ENCODE peak calls at places on chromosomes 13 and 19, in ten cellular contexts. One of them, this sample, is unnamed. For H3K4me1 and H3K27me3, the result is how much of the 10 kb centered on the place peaks cover.

GRCh38 chr13:66887088-66887487 is 343.0 kb downstream of the PCDH9 start:
- DNase-seq in thoracic aorta: no peak
- DNase-seq in effector memory CD4-positive, alpha-beta T cell: no peak
- DNase-seq in astrocyte: peak
- DNase-seq in HAP-1: no peak
- DNase-seq in aorta: no peak
- DNase-seq in BE2C: peak
- DNase-seq in heart left ventricle: no peak
- DNase-seq in thyroid gland: no peak
- DNase-seq in CD8-positive, alpha-beta memory T cell: no peak
- DNase-seq in this sample: no peak

GRCh38 chr13:89571676-89572075 is 1775.8 kb upstream of the MIR17HG start:
- DNase-seq in aorta: no peak
- DNase-seq in heart left ventricle: no peak
- DNase-seq in astrocyte: no peak
- DNase-seq in effector memory CD4-positive, alpha-beta T cell: no peak
- DNase-seq in BE2C: no peak
- DNase-seq in thyroid gland: no peak
- DNase-seq in thoracic aorta: no peak
- DNase-seq in HAP-1: no peak
- DNase-seq in CD8-positive, alpha-beta memory T cell: no peak
- DNase-seq in this sample: no peak

GRCh38 chr13:110521946-110522345 is 39.6 kb downstream of the RAB20 start:
- DNase-seq in aorta: no peak
- DNase-seq in CD8-positive, alpha-beta memory T cell: no peak
- DNase-seq in heart left ventricle: no peak
- DNase-seq in BE2C: no peak
- DNase-seq in thyroid gland: no peak
- DNase-seq in thoracic aorta: no peak
- DNase-seq in effector memory CD4-positive, alpha-beta T cell: no peak
- DNase-seq in astrocyte: no peak
- DNase-seq in HAP-1: no peak
- DNase-seq in this sample: no peak

GRCh38 chr19:47697863-47698609 is 15.2 kb upstream of the EHD2 start:
- DNase-seq in effector memory CD4-positive, alpha-beta T cell: peak
- DNase-seq in CD8-positive, alpha-beta memory T cell: peak
- DNase-seq in BE2C: peak
- DNase-seq in thyroid gland: peak
- DNase-seq in heart left ventricle: peak
- DNase-seq in HAP-1: peak
- DNase-seq in astrocyte: peak
- DNase-seq in thoracic aorta: no peak
- DNase-seq in aorta: peak
- DNase-seq in this sample: peak

GRCh38 chr13:76222511-76222910 is 586.4 kb downstream of the LMO7 start:
- DNase-seq in CD8-positive, alpha-beta memory T cell: no peak
- DNase-seq in thyroid gland: no peak
- DNase-seq in thoracic aorta: no peak
- DNase-seq in astrocyte: peak
- DNase-seq in BE2C: no peak
- DNase-seq in effector memory CD4-positive, alpha-beta T cell: no peak
- DNase-seq in heart left ventricle: no peak
- DNase-seq in aorta: no peak
- DNase-seq in HAP-1: no peak
- DNase-seq in this sample: no peak

GRCh38 chr19:51793994-51794393 is 963 bp upstream of the FPR3 start:
- DNase-seq in thyroid gland: no peak
- DNase-seq in BE2C: no peak
- DNase-seq in aorta: no peak
- DNase-seq in heart left ventricle: no peak
- DNase-seq in HAP-1: no peak
- DNase-seq in effector memory CD4-positive, alpha-beta T cell: no peak
- DNase-seq in astrocyte: no peak
- DNase-seq in CD8-positive, alpha-beta memory T cell: no peak
- DNase-seq in thoracic aorta: no peak
- DNase-seq in this sample: no peak

GRCh38 chr13:29434217-29434940 is 161.1 kb downstream of the SLC7A1 start:
- DNase-seq in BE2C: peak
- DNase-seq in heart left ventricle: no peak
- DNase-seq in thoracic aorta: no peak
- DNase-seq in HAP-1: no peak
- DNase-seq in astrocyte: no peak
- DNase-seq in aorta: no peak
- DNase-seq in thyroid gland: peak
- DNase-seq in CD8-positive, alpha-beta memory T cell: no peak
- DNase-seq in effector memory CD4-positive, alpha-beta T cell: no peak
- DNase-seq in this sample: no peak

GRCh38 chr13:25455146-25455545 is 83.4 kb downstream of the ATP8A2 start:
- DNase-seq in thyroid gland: peak
- DNase-seq in astrocyte: no peak
- DNase-seq in aorta: no peak
- DNase-seq in CD8-positive, alpha-beta memory T cell: no peak
- DNase-seq in BE2C: no peak
- DNase-seq in HAP-1: no peak
- DNase-seq in heart left ventricle: no peak
- DNase-seq in effector memory CD4-positive, alpha-beta T cell: no peak
- DNase-seq in thoracic aorta: no peak
- DNase-seq in this sample: no peak

GRCh38 chr13:111082240-111082639 is 32.9 kb upstream of the ARHGEF7 start:
- DNase-seq in CD8-positive, alpha-beta memory T cell: no peak
- DNase-seq in heart left ventricle: no peak
- DNase-seq in aorta: no peak
- DNase-seq in BE2C: no peak
- DNase-seq in thoracic aorta: no peak
- DNase-seq in HAP-1: no peak
- DNase-seq in thyroid gland: no peak
- DNase-seq in effector memory CD4-positive, alpha-beta T cell: no peak
- DNase-seq in astrocyte: no peak
- DNase-seq in this sample: no peak

GRCh38 chr13:32264407-32264806 is 50.8 kb downstream of the ZAR1L start:
- DNase-seq in BE2C: no peak
- DNase-seq in heart left ventricle: peak
- DNase-seq in thoracic aorta: no peak
- DNase-seq in effector memory CD4-positive, alpha-beta T cell: no peak
- DNase-seq in CD8-positive, alpha-beta memory T cell: no peak
- DNase-seq in thyroid gland: peak
- DNase-seq in astrocyte: peak
- DNase-seq in HAP-1: no peak
- DNase-seq in aorta: peak
- DNase-seq in this sample: peak

GRCh38 chr13:32261567-32261966 is 53.6 kb downstream of the ZAR1L start:
- DNase-seq in heart left ventricle: peak
- DNase-seq in aorta: peak
- DNase-seq in effector memory CD4-positive, alpha-beta T cell: no peak
- DNase-seq in CD8-positive, alpha-beta memory T cell: no peak
- DNase-seq in astrocyte: peak
- DNase-seq in thoracic aorta: peak
- DNase-seq in BE2C: peak
- DNase-seq in HAP-1: no peak
- DNase-seq in thyroid gland: peak
- DNase-seq in this sample: peak

GRCh38 chr13:32262165-32262564 is 53.0 kb downstream of the ZAR1L start:
- DNase-seq in thoracic aorta: no peak
- DNase-seq in aorta: no peak
- DNase-seq in thyroid gland: no peak
- DNase-seq in CD8-positive, alpha-beta memory T cell: no peak
- DNase-seq in effector memory CD4-positive, alpha-beta T cell: no peak
- DNase-seq in BE2C: no peak
- DNase-seq in heart left ventricle: no peak
- DNase-seq in HAP-1: no peak
- DNase-seq in astrocyte: peak
- DNase-seq in this sample: no peak

GRCh38 chr13:32265726-32266125 is 49.4 kb downstream of the ZAR1L start:
- DNase-seq in HAP-1: no peak
- DNase-seq in aorta: no peak
- DNase-seq in BE2C: no peak
- DNase-seq in heart left ventricle: no peak
- DNase-seq in astrocyte: no peak
- DNase-seq in thyroid gland: no peak
- DNase-seq in effector memory CD4-positive, alpha-beta T cell: no peak
- DNase-seq in CD8-positive, alpha-beta memory T cell: no peak
- DNase-seq in thoracic aorta: no peak
- DNase-seq in this sample: no peak

GRCh38 chr13:32262619-32263018 is 52.5 kb downstream of the ZAR1L start:
- DNase-seq in astrocyte: no peak
- DNase-seq in HAP-1: no peak
- DNase-seq in BE2C: no peak
- DNase-seq in heart left ventricle: no peak
- DNase-seq in aorta: no peak
- DNase-seq in thoracic aorta: no peak
- DNase-seq in effector memory CD4-positive, alpha-beta T cell: no peak
- DNase-seq in CD8-positive, alpha-beta memory T cell: no peak
- DNase-seq in thyroid gland: no peak
- DNase-seq in this sample: no peak
- H3K4me1 ChIP-seq in astrocyte: under half
- H3K4me1 ChIP-seq in HAP-1: under half
- H3K4me1 ChIP-seq in BE2C: under half
- H3K4me1 ChIP-seq in heart left ventricle: under half
- H3K4me1 ChIP-seq in aorta: under half
- H3K4me1 ChIP-seq in thoracic aorta: under half
- H3K4me1 ChIP-seq in effector memory CD4-positive, alpha-beta T cell: under half
- H3K4me1 ChIP-seq in CD8-positive, alpha-beta memory T cell: under half
- H3K4me1 ChIP-seq in thyroid gland: under half
- H3K4me1 ChIP-seq in this sample: under half

GRCh38 chr13:52846567-52847321 is 1.7 kb downstream of the PCDH8 start:
- DNase-seq in effector memory CD4-positive, alpha-beta T cell: no peak
- DNase-seq in thoracic aorta: no peak
- DNase-seq in HAP-1: peak
- DNase-seq in astrocyte: peak
- DNase-seq in aorta: peak
- DNase-seq in thyroid gland: peak
- DNase-seq in CD8-positive, alpha-beta memory T cell: no peak
- DNase-seq in BE2C: no peak
- DNase-seq in heart left ventricle: peak
- DNase-seq in this sample: peak

GRCh38 chr13:52847322-52847681 is 1.1 kb downstream of the PCDH8 start:
- DNase-seq in effector memory CD4-positive, alpha-beta T cell: no peak
- DNase-seq in thoracic aorta: no peak
- DNase-seq in BE2C: no peak
- DNase-seq in heart left ventricle: no peak
- DNase-seq in astrocyte: no peak
- DNase-seq in HAP-1: no peak
- DNase-seq in aorta: no peak
- DNase-seq in CD8-positive, alpha-beta memory T cell: no peak
- DNase-seq in thyroid gland: no peak
- DNase-seq in this sample: no peak

GRCh38 chr13:52845766-52846566 is 2.5 kb downstream of the PCDH8 start:
- DNase-seq in astrocyte: no peak
- DNase-seq in aorta: peak
- DNase-seq in thyroid gland: peak
- DNase-seq in BE2C: peak
- DNase-seq in CD8-positive, alpha-beta memory T cell: no peak
- DNase-seq in thoracic aorta: no peak
- DNase-seq in effector memory CD4-positive, alpha-beta T cell: no peak
- DNase-seq in HAP-1: peak
- DNase-seq in heart left ventricle: no peak
- DNase-seq in this sample: no peak

GRCh38 chr13:52847682-52848432 is 583 bp downstream of the PCDH8 start:
- DNase-seq in heart left ventricle: no peak
- DNase-seq in astrocyte: no peak
- DNase-seq in aorta: no peak
- DNase-seq in BE2C: no peak
- DNase-seq in effector memory CD4-positive, alpha-beta T cell: no peak
- DNase-seq in thoracic aorta: no peak
- DNase-seq in thyroid gland: no peak
- DNase-seq in HAP-1: no peak
- DNase-seq in CD8-positive, alpha-beta memory T cell: no peak
- DNase-seq in this sample: no peak

DNA sequence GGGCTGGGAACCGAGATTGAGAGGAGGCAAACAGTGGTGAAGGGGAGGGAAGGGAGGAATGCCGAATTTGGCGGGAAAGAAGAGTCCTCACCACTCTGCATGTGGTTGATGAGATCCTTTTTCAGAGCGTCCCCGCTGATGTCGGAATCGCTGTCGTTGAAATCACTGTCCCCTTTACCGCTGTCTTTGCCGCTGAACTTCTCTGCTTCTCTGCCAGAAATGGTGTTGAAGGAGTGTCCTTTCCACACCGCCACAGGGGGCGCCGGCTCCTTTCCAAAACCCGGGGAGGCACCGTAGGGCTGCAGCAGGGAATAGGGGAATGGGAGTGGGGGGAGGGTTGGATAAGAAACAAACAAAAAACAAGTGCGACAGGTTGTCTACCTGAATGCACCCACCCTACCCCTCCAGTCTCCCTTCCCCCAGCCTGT is 3.1 kb downstream of the PCDH8 start:
- DNase-seq in effector memory CD4-positive, alpha-beta T cell: no peak
- DNase-seq in astrocyte: no peak
- DNase-seq in thyroid gland: peak
- DNase-seq in aorta: no peak
- DNase-seq in thoracic aorta: no peak
- DNase-seq in HAP-1: no peak
- DNase-seq in heart left ventricle: no peak
- DNase-seq in CD8-positive, alpha-beta memory T cell: no peak
- DNase-seq in BE2C: no peak
- DNase-seq in this sample: no peak
- H3K27me3 ChIP-seq in effector memory CD4-positive, alpha-beta T cell: under half
- H3K27me3 ChIP-seq in astrocyte: half or more
- H3K27me3 ChIP-seq in thyroid gland: under half
- H3K27me3 ChIP-seq in aorta: under half
- H3K27me3 ChIP-seq in thoracic aorta: under half
- H3K27me3 ChIP-seq in HAP-1: under half
- H3K27me3 ChIP-seq in heart left ventricle: half or more
- H3K27me3 ChIP-seq in CD8-positive, alpha-beta memory T cell: under half
- H3K27me3 ChIP-seq in BE2C: under half
- H3K27me3 ChIP-seq in this sample: under half

GRCh38 chr19:16573925-16574324 is 1.7 kb upstream of the SLC35E1 start:
- DNase-seq in aorta: no peak
- DNase-seq in HAP-1: no peak
- DNase-seq in thyroid gland: no peak
- DNase-seq in astrocyte: no peak
- DNase-seq in CD8-positive, alpha-beta memory T cell: no peak
- DNase-seq in effector memory CD4-positive, alpha-beta T cell: no peak
- DNase-seq in thoracic aorta: no peak
- DNase-seq in BE2C: no peak
- DNase-seq in heart left ventricle: no peak
- DNase-seq in this sample: no peak
- H3K4me1 ChIP-seq in aorta: under half
- H3K4me1 ChIP-seq in HAP-1: under half
- H3K4me1 ChIP-seq in thyroid gland: under half
- H3K4me1 ChIP-seq in astrocyte: under half
- H3K4me1 ChIP-seq in CD8-positive, alpha-beta memory T cell: under half
- H3K4me1 ChIP-seq in effector memory CD4-positive, alpha-beta T cell: under half
- H3K4me1 ChIP-seq in thoracic aorta: under half
- H3K4me1 ChIP-seq in BE2C: under half
- H3K4me1 ChIP-seq in heart left ventricle: under half
- H3K4me1 ChIP-seq in this sample: under half

GRCh38 chr13:23828866-23829265 is 60.3 kb downstream of the MIPEP start:
- DNase-seq in HAP-1: no peak
- DNase-seq in aorta: no peak
- DNase-seq in astrocyte: peak
- DNase-seq in thoracic aorta: no peak
- DNase-seq in effector memory CD4-positive, alpha-beta T cell: no peak
- DNase-seq in heart left ventricle: no peak
- DNase-seq in CD8-positive, alpha-beta memory T cell: no peak
- DNase-seq in thyroid gland: no peak
- DNase-seq in BE2C: no peak
- DNase-seq in this sample: no peak
- H3K27me3 ChIP-seq in HAP-1: under half
- H3K27me3 ChIP-seq in aorta: under half
- H3K27me3 ChIP-seq in astrocyte: under half
- H3K27me3 ChIP-seq in thoracic aorta: under half
- H3K27me3 ChIP-seq in effector memory CD4-positive, alpha-beta T cell: under half
- H3K27me3 ChIP-seq in heart left ventricle: under half
- H3K27me3 ChIP-seq in CD8-positive, alpha-beta memory T cell: under half
- H3K27me3 ChIP-seq in thyroid gland: under half
- H3K27me3 ChIP-seq in BE2C: under half
- H3K27me3 ChIP-seq in this sample: under half